ENCODE peak calls at places on chromosomes 6 and 20, in four cellular contexts. F, Z, V and M are unnamed samples.
A peak's percentile ranks its signal among the peaks of the same experiment; 100 is the strongest.

GRCh38 chr6:22828179-22829062 is 259.1 kb downstream of the HDGFL1 start:
- DNase-seq in Z (peak; percentile 90), F (peak; percentile 10), V (peak; percentile 38), M (peak; percentile 85)

GRCh38 chr6:116512155-116512559 is 718 bp downstream of the CALHM5 start:
- DNase-seq in F (no peak), V (no peak), Z (peak; percentile 56), M (no peak)

GRCh38 chr6:148972481-148972880 is 225.7 kb downstream of the UST start:
- DNase-seq in Z (peak; percentile 10), V (peak; percentile 30), F (no peak), M (no peak)

GRCh38 chr20:22106308-22106938 is 401.0 kb downstream of the PAX1 start:
- DNase-seq in Z (peak; percentile 37), V (peak; percentile 27), F (no peak), M (no peak)

GRCh38 chr20:62596921-62597320 is 45.4 kb upstream of the SLCO4A1 start:
- DNase-seq in F (no peak), V (no peak), Z (no peak), M (no peak)

GRCh38 chr6:148509152-148509571 is 166.5 kb downstream of the SASH1 start:
- DNase-seq in Z (peak; percentile 36), V (no peak), F (no peak), M (no peak)

GRCh38 chr20:62029296-62029695 is 36.4 kb downstream of the TAF4 start:
- DNase-seq in V (no peak), Z (no peak), F (no peak), M (no peak)

GRCh38 chr6:168968228-168968627 is 285.4 kb downstream of the THBS2 start:
- DNase-seq in F (no peak), V (no peak), Z (peak; percentile 81), M (peak; percentile 98)

GRCh38 chr6:110340566-110340965 is 17.6 kb downstream of the METTL24 start:
- DNase-seq in F (no peak), Z (no peak), V (no peak), M (no peak)

GRCh38 chr6:110338820-110339470 is 19.2 kb downstream of the METTL24 start:
- DNase-seq in V (no peak), Z (no peak), F (no peak), M (no peak)

GRCh38 chr6:110345025-110345424 is 13.1 kb downstream of the METTL24 start:
- DNase-seq in F (no peak), V (no peak), Z (no peak), M (no peak)

GRCh38 chr6:110342759-110343158 is 15.4 kb downstream of the METTL24 start:
- DNase-seq in Z (no peak), F (no peak), V (no peak), M (no peak)

DNA sequence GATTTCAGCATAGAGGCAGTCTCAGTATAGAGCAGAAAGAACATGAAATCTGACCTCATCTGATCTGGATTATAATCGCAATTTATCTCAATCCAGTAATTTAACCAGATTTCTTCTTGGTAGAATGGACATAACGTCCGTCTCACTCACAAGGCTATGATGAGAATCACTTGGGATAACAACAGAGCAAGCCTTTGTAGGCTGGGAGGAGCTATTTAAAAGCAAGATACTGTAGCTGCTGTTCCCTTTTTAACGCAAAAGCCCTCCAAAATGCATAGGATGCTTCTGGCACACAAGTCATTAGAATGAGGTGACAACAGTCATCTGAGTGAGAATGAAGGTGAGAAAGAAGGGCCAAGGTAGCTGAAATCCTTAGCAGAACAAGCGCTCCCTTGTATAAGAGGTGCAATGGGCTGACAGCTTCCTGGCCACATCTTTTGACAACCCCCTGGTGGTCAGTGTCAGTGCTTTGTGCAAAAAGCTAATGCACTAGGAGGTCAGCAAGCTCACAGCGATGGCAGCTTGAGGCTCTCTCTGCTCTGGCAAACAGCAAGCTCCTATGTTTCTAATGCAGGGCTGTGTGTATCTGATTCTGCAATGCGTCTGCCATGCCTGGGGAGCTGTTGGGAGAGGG is 16.4 kb downstream of the METTL24 start:
- DNase-seq in Z (no peak), V (peak; percentile 43), F (no peak), M (no peak)
- TF ChIP-seq CTCF in Z (peak; percentile 50), V (no peak), F (peak; percentile 9), M (peak; percentile 53)

GRCh38 chr6:34393191-34393967 is 910 bp upstream of the NUDT3 start:
- DNase-seq in Z (no peak), F (no peak), V (no peak), M (no peak)

GRCh38 chr6:34392497-34393190 is at the start of gene NUDT3:
- DNase-seq in V (peak; percentile 95), Z (peak; percentile 97), F (peak; percentile 85), M (peak; percentile 77)

GRCh38 chr6:34391711-34392496 is 565 bp downstream of the NUDT3 start:
- DNase-seq in F (no peak), Z (peak; percentile 88), V (peak; percentile 73), M (no peak)

GRCh38 chr6:34396518-34396917 is 4.0 kb upstream of the NUDT3 start:
- DNase-seq in V (no peak), F (no peak), Z (no peak), M (no peak)

GRCh38 chr6:34393968-34394305 is 1.5 kb upstream of the NUDT3 start:
- DNase-seq in Z (no peak), V (no peak), F (no peak), M (no peak)
- H3K4me3 ChIP-seq in Z (no peak overlapping the region), V (no peak overlapping the region), F (no peak overlapping the region), M (no peak overlapping the region)

GRCh38 chr20:44736170-44737021 is 9.3 kb upstream of the KCNK15 start:
- DNase-seq in Z (peak; percentile 95), V (peak; percentile 88), F (no peak), M (no peak)
- TF ChIP-seq CTCF in Z (peak; percentile 33), V (no peak), F (no peak), M (no peak)

DNA sequence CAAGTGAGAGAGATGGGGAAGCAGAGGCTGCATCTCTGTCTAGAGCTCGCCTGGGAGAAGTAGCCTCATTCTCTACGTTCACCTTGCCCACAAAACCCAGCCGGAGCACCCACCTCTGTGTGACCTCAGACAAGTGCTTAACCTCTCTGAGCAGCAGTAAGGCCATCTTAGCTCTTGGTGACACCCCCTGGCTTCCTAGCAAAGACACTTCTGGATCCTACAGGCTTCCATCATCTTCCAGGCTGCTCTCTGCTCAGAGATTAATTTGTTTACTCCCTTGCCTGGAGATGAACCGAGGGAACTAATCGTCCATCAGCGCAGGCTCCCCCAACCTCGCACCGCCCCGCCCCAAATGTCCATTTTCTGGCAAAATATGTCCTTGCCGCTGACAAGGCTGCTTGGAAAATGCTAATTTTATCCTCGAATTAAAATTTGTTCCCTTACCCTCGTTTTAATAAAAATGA is 24.0 kb upstream of the CTNNBL1 start:
- DNase-seq in F (no peak), Z (no peak), V (no peak), M (no peak)
- H3K4me3 ChIP-seq in F (peak overlapping the region; percentile 52), Z (peak overlapping the region; percentile 38), V (no peak overlapping the region), M (no peak overlapping the region)

GRCh38 chr6:113182370-113183141 is 674.6 kb upstream of the MARCKS start:
- DNase-seq in F (no peak), Z (peak; percentile 72), V (no peak), M (peak; percentile 80)
- TF ChIP-seq CTCF in F (no peak), Z (peak; percentile 14), V (no peak), M (no peak)

GRCh38 chr6:36230376-36230775 is 33.8 kb downstream of the BRPF3 start:
- DNase-seq in F (no peak), Z (no peak), V (no peak), M (no peak)

GRCh38 chr6:36227379-36228344 is 31.1 kb downstream of the BRPF3 start:
- DNase-seq in Z (no peak), V (no peak), F (no peak), M (no peak)

GRCh38 chr6:36232172-36232571 is 35.6 kb downstream of the BRPF3 start:
- DNase-seq in V (no peak), F (no peak), Z (no peak), M (no peak)

GRCh38 chr6:36226648-36227047 is 30.1 kb downstream of the BRPF3 start:
- DNase-seq in V (no peak), F (no peak), Z (no peak), M (no peak)

DNA sequence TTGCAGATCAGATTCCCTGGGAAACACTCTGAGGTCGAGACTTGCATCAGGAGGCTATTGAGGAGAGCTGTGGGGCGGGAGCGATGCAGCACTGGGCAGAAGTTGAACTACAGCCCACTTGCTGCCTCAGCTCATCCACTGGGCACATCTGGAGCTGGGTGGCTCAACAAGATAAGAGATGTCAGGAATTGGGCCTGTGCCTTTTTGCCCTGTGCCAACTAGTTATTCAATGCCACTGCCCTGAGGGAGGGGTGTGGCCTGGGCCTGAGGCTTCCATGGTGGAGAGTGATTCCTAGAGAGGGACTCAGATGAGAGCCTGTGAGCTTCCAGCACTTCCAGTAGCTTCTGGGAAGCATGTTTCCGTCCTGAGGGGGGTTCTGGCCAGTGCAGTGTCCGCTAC is 32.7 kb downstream of the BRPF3 start:
- DNase-seq in F (no peak), Z (no peak), V (no peak), M (no peak)
- H3K4me3 ChIP-seq in F (no peak overlapping the region), Z (no peak overlapping the region), V (no peak overlapping the region), M (no peak overlapping the region)

GRCh38 chr6:142911395-142911794 is 33.6 kb downstream of the HIVEP2 start:
- DNase-seq in Z (no peak), V (no peak), F (no peak), M (no peak)
- TF ChIP-seq CTCF in Z (no peak), V (no peak), F (no peak), M (no peak)